ENCODE peak calls at places on chromosome 21, in five cellular contexts. D, J, W, O and L are unnamed samples.

GRCh38 chr21:39000496-39000895 is 182.8 kb downstream of the PSMG1 start:
- DNase-seq in J (no peak), D (no peak), O (peak; percentile 46), W (no peak), L (no peak)

GRCh38 chr21:46229133-46229922 is 754 bp upstream of the LSS start:
- DNase-seq in D (no peak), W (no peak), O (no peak), J (peak; percentile 56), L (no peak)

GRCh38 chr21:42495765-42496119 is 282 bp downstream of the RSPH1 start:
- DNase-seq in O (peak; percentile 16), W (no peak), D (no peak), J (no peak), L (no peak)

GRCh38 chr21:46184625-46185555 is 631 bp upstream of the SPATC1L start:
- DNase-seq in J (peak; percentile 79), O (peak; percentile 75), D (peak; percentile 72), W (no peak), L (no peak)

GRCh38 chr21:18023099-18023498 is 203.9 kb upstream of the C21orf91 start:
- DNase-seq in J (no peak), W (no peak), D (no peak), O (no peak), L (no peak)

GRCh38 chr21:43778469-43779335 is 2.6 kb upstream of the CSTB start:
- DNase-seq in O (peak; percentile 29), J (no peak), D (no peak), W (no peak), L (no peak)

GRCh38 chr21:21205604-21206003 is 207.4 kb downstream of the NCAM2 start:
- DNase-seq in W (no peak), D (no peak), O (no peak), J (no peak), L (no peak)

GRCh38 chr21:42003051-42003461 is 7.1 kb downstream of the ZBTB21 start:
- DNase-seq in W (no peak), J (no peak), D (no peak), O (peak; percentile 76), L (no peak)

GRCh38 chr21:38506606-38507331 is 8.5 kb upstream of the ERG start:
- DNase-seq in D (no peak), W (no peak), O (no peak), J (no peak), L (no peak)

GRCh38 chr21:35925497-35925896 is 134.8 kb downstream of the SETD4 start:
- DNase-seq in J (no peak), D (no peak), O (peak; percentile 18), W (no peak), L (no peak)

GRCh38 chr21:35256468-35256988 is 207.4 kb upstream of the RUNX1 start:
- DNase-seq in D (peak; percentile 66), O (peak; percentile 100), J (no peak), W (peak; percentile 76), L (no peak)

GRCh38 chr21:44324106-44324853 is 14.9 kb downstream of the CFAP410 start:
- DNase-seq in J (no peak), W (no peak), O (no peak), D (no peak), L (no peak)

GRCh38 chr21:37645848-37646247 is 270.4 kb downstream of the KCNJ6 start:
- DNase-seq in W (no peak), J (no peak), O (no peak), D (no peak), L (no peak)

GRCh38 chr21:46599251-46599572 is 5.7 kb downstream of the S100B start:
- DNase-seq in J (no peak), O (peak; percentile 92), W (peak; percentile 68), D (no peak), L (no peak)

GRCh38 chr21:37155216-37155615 is 82.2 kb downstream of the TTC3 start:
- DNase-seq in J (no peak), O (peak; percentile 20), D (no peak), W (peak; percentile 63), L (no peak)

GRCh38 chr21:45594721-45595489 is 48.6 kb upstream of the PCBP3 start:
- DNase-seq in W (no peak), J (no peak), O (no peak), D (peak; percentile 44), L (peak; percentile 43)

GRCh38 chr21:25421327-25422028 is 185.8 kb downstream of the MRPL39 start:
- DNase-seq in J (no peak), D (no peak), O (peak; percentile 68), W (no peak), L (no peak)

GRCh38 chr21:36641886-36642285 is 57.0 kb upstream of the SIM2 start:
- DNase-seq in D (no peak), O (no peak), W (no peak), J (no peak), L (no peak)

GRCh38 chr21:29342394-29342957 is 43.8 kb downstream of the BACH1 start:
- DNase-seq in D (peak; percentile 60), O (peak; percentile 99), W (peak; percentile 69), J (no peak), L (no peak)

GRCh38 chr21:44425895-44426662 is 29.2 kb upstream of the LRRC3 start:
- DNase-seq in W (no peak), J (no peak), O (no peak), D (peak; percentile 50), L (peak; percentile 55)

GRCh38 chr21:37873655-37874054 is 42.6 kb downstream of the KCNJ6 start:
- DNase-seq in W (no peak), J (no peak), O (peak; percentile 43), D (no peak), L (no peak)

GRCh38 chr21:26850116-26850643 is 5.0 kb upstream of the ADAMTS1 start:
- DNase-seq in D (no peak), J (no peak), O (peak; percentile 59), W (no peak), L (no peak)

GRCh38 chr21:45877160-45877438 is 104.5 kb upstream of the COL6A1 start:
- DNase-seq in W (no peak), O (no peak), D (peak; percentile 9), J (no peak), L (no peak)

GRCh38 chr21:20591294-20591693 is 406.9 kb upstream of the NCAM2 start:
- DNase-seq in D (no peak), O (no peak), J (no peak), W (no peak), L (no peak)

GRCh38 chr21:25370311-25370744 is 237.0 kb downstream of the MRPL39 start:
- DNase-seq in W (no peak), J (no peak), O (peak; percentile 99), D (no peak), L (peak; percentile 39)

GRCh38 chr21:26115346-26115745 is 55.2 kb downstream of the APP start:
- DNase-seq in W (no peak), O (no peak), J (no peak), D (no peak), L (no peak)

GRCh38 chr21:15932681-15933200 is 203.0 kb downstream of the USP25 start:
- DNase-seq in D (no peak), O (no peak), W (no peak), J (no peak), L (no peak)

GRCh38 chr21:25885405-25885804 is 150.6 kb downstream of the GABPA start:
- DNase-seq in J (no peak), W (no peak), D (no peak), O (no peak), L (no peak)

DNA sequence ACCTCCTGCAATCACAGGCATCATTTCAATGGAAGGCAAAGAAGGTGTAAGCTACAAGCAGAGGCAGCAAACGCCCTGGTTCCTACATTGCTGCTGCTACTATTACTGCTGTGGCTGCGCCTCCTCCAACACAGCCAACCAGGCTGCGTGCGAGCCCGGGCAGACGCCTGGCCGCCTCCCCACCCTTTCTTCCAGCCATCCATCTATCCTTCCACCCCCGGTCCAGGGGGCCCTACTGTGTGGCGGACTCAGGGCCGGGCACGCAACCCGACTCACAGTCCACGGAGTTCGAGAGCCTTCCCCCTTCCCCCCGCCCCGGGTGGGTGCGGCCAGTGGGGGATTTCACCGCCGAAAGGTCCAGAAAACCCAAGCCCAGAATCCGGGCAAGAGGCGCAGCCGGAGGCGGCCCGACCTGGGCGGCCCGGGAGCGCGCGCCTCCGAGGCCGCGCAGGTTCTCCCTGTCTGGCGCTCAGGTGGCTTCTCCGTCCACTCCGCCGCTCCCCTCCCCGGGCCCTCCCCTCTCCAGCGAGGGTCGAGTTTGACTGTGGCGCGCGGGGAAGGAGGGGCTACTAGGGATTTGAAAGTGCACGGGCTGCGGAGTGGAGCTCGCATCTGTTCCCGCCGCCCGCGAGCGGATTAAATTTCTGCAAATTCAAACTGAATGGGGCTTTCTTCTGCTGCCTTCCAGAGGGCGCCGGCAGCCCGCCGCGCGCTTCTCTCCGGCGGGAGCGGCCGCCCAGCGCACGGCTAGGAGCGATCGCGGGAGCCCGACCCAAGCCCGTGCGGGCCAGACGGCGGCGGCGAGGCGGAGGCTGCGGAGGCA is at the start of gene HUNK:
- DNase-seq in O (peak; percentile 54), D (no peak), J (peak; percentile 80), W (no peak), L (no peak)
- TF ChIP-seq CTCF in O (peak; percentile 43), D (peak; percentile 24), J (no peak), W (peak; percentile 38), L (peak; percentile 59)

GRCh38 chr21:33893917-33894316 is 21.7 kb downstream of the ATP5PO start:
- DNase-seq in D (no peak), O (no peak), W (no peak), J (no peak), L (no peak)

GRCh38 chr21:33892853-33893252 is 22.8 kb downstream of the ATP5PO start:
- DNase-seq in W (no peak), J (no peak), O (no peak), D (no peak), L (no peak)

GRCh38 chr21:33896691-33897090 is 18.9 kb downstream of the ATP5PO start:
- DNase-seq in J (no peak), D (no peak), W (no peak), O (no peak), L (no peak)

GRCh38 chr21:33895356-33895755 is 20.2 kb downstream of the ATP5PO start:
- DNase-seq in W (no peak), D (no peak), O (no peak), J (no peak), L (no peak)

GRCh38 chr21:33894736-33895288 is 20.8 kb downstream of the ATP5PO start:
- DNase-seq in W (peak; percentile 38), J (peak; percentile 60), D (peak; percentile 74), O (peak; percentile 89), L (no peak)
- TF ChIP-seq CTCF in W (peak; percentile 91), J (peak; percentile 66), D (peak; percentile 58), O (peak; percentile 87), L (peak; percentile 90)

GRCh38 chr21:28196981-28197380 is 795.7 kb downstream of the LTN1 start:
- DNase-seq in W (no peak), D (no peak), O (no peak), J (no peak), L (no peak)

GRCh38 chr21:28193189-28193588 is 799.5 kb downstream of the LTN1 start:
- DNase-seq in O (no peak), J (no peak), W (no peak), D (no peak), L (no peak)
- TF ChIP-seq CTCF in O (no peak), J (no peak), W (peak; percentile 6), D (no peak), L (peak; percentile 17)

GRCh38 chr21:31509108-31510017 is 150.1 kb upstream of the SOD1 start:
- DNase-seq in D (no peak), J (no peak), O (no peak), W (no peak), L (no peak)
- TF ChIP-seq CTCF in D (peak; percentile 13), J (peak; percentile 26), O (no peak), W (no peak), L (peak; percentile 71)